ENCODE peak calls at places on chromosomes 3 and 15, in four cellular contexts. B is T-helper 9 cell; I is stimulated activated CD4-positive, alpha-beta T cell treated with anti-CD3 and anti-CD28 coated beads, Interleukin-15, amount 100 ng/mL, for 1 hour; E is GM12878. H is an unnamed sample.

GRCh38 chr3:120022729-120023128 is 71.5 kb downstream of the GSK3B start:
- DNase-seq in B (no peak), I (no peak), E (no peak), H (no peak)

GRCh38 chr15:83694030-83694429 is 40.1 kb downstream of the ADAMTSL3 start:
- DNase-seq in E (no peak), B (no peak), I (no peak), H (no peak)

GRCh38 chr15:75203017-75203907 is 1.6 kb downstream of the C15orf39 start:
- DNase-seq in B (no peak), I (no peak), E (no peak), H (no peak)

GRCh38 chr3:32366638-32367368 is 24.9 kb upstream of the CMTM7 start:
- DNase-seq in I (no peak), E (no peak), B (no peak), H (no peak)

GRCh38 chr3:106345353-106346027 is 476.7 kb upstream of the CBLB start:
- DNase-seq in I (no peak), E (no peak), B (no peak), H (no peak)

GRCh38 chr3:138434276-138434874 is at the start of gene ESYT3:
- DNase-seq in I (no peak), E (no peak), B (no peak), H (no peak)

GRCh38 chr3:123792473-123793201 is 91.5 kb downstream of the MYLK start:
- DNase-seq in I (no peak), B (no peak), E (no peak), H (no peak)

GRCh38 chr15:38652998-38653397 is 88.4 kb upstream of the RASGRP1 start:
- DNase-seq in E (no peak), I (peak; percentile 58), B (peak; percentile 60), H (no peak)

GRCh38 chr3:55143336-55143735 is 215.5 kb upstream of the LRTM1 start:
- DNase-seq in B (no peak), E (no peak), I (no peak), H (no peak)

GRCh38 chr3:127041933-127042332 is 59.0 kb downstream of the PLXNA1 start:
- DNase-seq in B (no peak), E (no peak), I (no peak), H (no peak)

GRCh38 chr3:122245513-122246174 is 62.2 kb downstream of the CASR start:
- DNase-seq in I (no peak), E (no peak), B (no peak), H (no peak)

GRCh38 chr15:79967331-79968182 is 3.4 kb downstream of the BCL2A1 start:
- DNase-seq in I (no peak), E (no peak), B (no peak), H (no peak)

GRCh38 chr15:100229181-100230163 is 112.3 kb downstream of the ADAMTS17 start:
- DNase-seq in I (no peak), E (no peak), B (peak; percentile 12), H (no peak)

GRCh38 chr3:42032693-42033349 is 58.3 kb upstream of the TRAK1 start:
- DNase-seq in B (no peak), E (no peak), I (no peak), H (no peak)

GRCh38 chr3:71372911-71373637 is 210.5 kb downstream of the FOXP1 start:
- DNase-seq in E (no peak), I (no peak), B (no peak), H (no peak)

GRCh38 chr3:34534013-34534412 is 735.6 kb downstream of the PDCD6IP start:
- DNase-seq in I (no peak), E (no peak), B (no peak), H (no peak)